ENCODE peak calls at places on chromosome 4, in eight cellular contexts. U is islet precursor cell; D is progenitor cell of endocrine pancreas; L is HT-29; T is stimulated activated CD4-positive, alpha-beta T cell treated with anti-CD3 and anti-CD28 coated beads, Interleukin-4, amount 100 ng/mL, for 4 hours; B is Caki2; Q is activated CD8-positive, alpha-beta memory T cell treated with anti-CD3 and anti-CD28 coated beads for 4 hours; V is effector memory CD8-positive, alpha-beta T cell. X is an unnamed sample.

GRCh38 chr4:499563-499962 is 553 bp downstream of the PIGG start:
- DNase-seq in U (no peak), D (no peak), L (peak; percentile 24), T (no peak), B (no peak), Q (no peak), V (no peak), X (no peak)

GRCh38 chr4:180855184-180855583 is 1388.0 kb upstream of the TENM3 start:
- DNase-seq in U (no peak), D (no peak), L (no peak), T (no peak), B (no peak), Q (no peak), V (no peak), X (no peak)

GRCh38 chr4:73477176-73477575 is 4.4 kb upstream of the AFM start:
- DNase-seq in U (no peak), D (no peak), L (no peak), T (no peak), B (no peak), Q (no peak), V (no peak), X (no peak)

GRCh38 chr4:88335092-88335665 is 43.5 kb upstream of the HERC6 start:
- DNase-seq in U (no peak), D (no peak), L (no peak), T (no peak), B (no peak), Q (no peak), V (no peak), X (no peak)

GRCh38 chr4:80213117-80213815 is 16.0 kb downstream of the PRDM8 start:
- DNase-seq in U (no peak), D (no peak), L (peak; percentile 30), T (no peak), B (no peak), Q (no peak), V (no peak), X (no peak)

GRCh38 chr4:73945140-73945539 is 36.7 kb downstream of the PF4 start:
- DNase-seq in U (no peak), D (no peak), L (no peak), T (no peak), B (no peak), Q (no peak), V (no peak), X (no peak)

GRCh38 chr4:124414641-124415040 is 297.9 kb downstream of the ANKRD50 start:
- DNase-seq in U (no peak), D (no peak), L (no peak), T (no peak), B (no peak), Q (no peak), V (no peak), X (no peak)

GRCh38 chr4:7244766-7245320 is 52.5 kb downstream of the SORCS2 start:
- DNase-seq in U (no peak), D (no peak), L (no peak), T (no peak), B (no peak), Q (no peak), V (no peak), X (no peak)

GRCh38 chr4:142278663-142279062 is 567.4 kb downstream of the INPP4B start:
- DNase-seq in U (no peak), D (no peak), L (no peak), T (no peak), B (no peak), Q (no peak), V (no peak), X (no peak)

GRCh38 chr4:77158487-77158861 is 1.5 kb downstream of the CCNG2 start:
- DNase-seq in U (peak; percentile 58), D (no peak), L (no peak), T (peak; percentile 12), B (no peak), Q (no peak), V (no peak), X (no peak)

GRCh38 chr4:25144870-25145481 is 15.3 kb downstream of the SEPSECS start:
- DNase-seq in U (no peak), D (no peak), L (peak; percentile 50), T (no peak), B (peak; percentile 13), Q (no peak), V (no peak), X (no peak)

GRCh38 chr4:158055668-158056067 is 117.2 kb downstream of the GASK1B start:
- DNase-seq in U (no peak), D (no peak), L (no peak), T (no peak), B (no peak), Q (no peak), V (no peak), X (no peak)

GRCh38 chr4:158826882-158827281 is 58.1 kb downstream of the FNIP2 start:
- DNase-seq in U (no peak), D (no peak), L (peak; percentile 90), T (no peak), B (peak; percentile 62), Q (no peak), V (no peak), X (no peak)

GRCh38 chr4:19402666-19403065 is 849.0 kb upstream of the SLIT2 start:
- DNase-seq in U (no peak), D (no peak), L (no peak), T (no peak), B (no peak), Q (no peak), V (no peak), X (no peak)

GRCh38 chr4:145161549-145161948 is 18.8 kb downstream of the OTUD4 start:
- DNase-seq in U (no peak), D (no peak), L (no peak), T (no peak), B (no peak), Q (no peak), V (no peak), X (no peak)

GRCh38 chr4:125732682-125733081 is 417.9 kb downstream of the FAT4 start:
- DNase-seq in U (no peak), D (no peak), L (no peak), T (no peak), B (no peak), Q (no peak), V (no peak), X (no peak)

GRCh38 chr4:128517739-128518510 is 230.3 kb upstream of the PGRMC2 start:
- DNase-seq in U (peak; percentile 91), D (no peak), L (peak; percentile 63), T (no peak), B (peak; percentile 72), Q (no peak), V (no peak), X (peak; percentile 56)

GRCh38 chr4:107708225-107708624 is 11.8 kb downstream of the PAPSS1 start:
- DNase-seq in U (no peak), D (no peak), L (peak; percentile 49), T (no peak), B (no peak), Q (no peak), V (no peak), X (no peak)

GRCh38 chr4:98516042-98516440 is 142.4 kb downstream of the TSPAN5 start:
- DNase-seq in U (peak; percentile 85), D (no peak), L (no peak), T (no peak), B (peak; percentile 23), Q (no peak), V (no peak), X (no peak)

GRCh38 chr4:162939086-162939485 is 227.6 kb downstream of the NAF1 start:
- DNase-seq in U (no peak), D (no peak), L (no peak), T (no peak), B (no peak), Q (no peak), V (no peak), X (no peak)

GRCh38 chr4:105719214-105719613 is 10.6 kb downstream of the GSTCD start:
- DNase-seq in U (no peak), D (no peak), L (peak; percentile 20), T (no peak), B (no peak), Q (no peak), V (no peak), X (no peak)

GRCh38 chr4:129248621-129249020 is 152.7 kb downstream of the C4orf33 start:
- DNase-seq in U (no peak), D (no peak), L (no peak), T (no peak), B (no peak), Q (no peak), V (no peak), X (no peak)

GRCh38 chr4:173014113-173014558 is 154.5 kb upstream of the GALNT7 start:
- DNase-seq in U (peak; percentile 85), D (no peak), L (no peak), T (no peak), B (peak; percentile 39), Q (no peak), V (no peak), X (no peak)

GRCh38 chr4:74056114-74056857 is 17.8 kb upstream of the CXCL3 start:
- DNase-seq in U (no peak), D (no peak), L (peak; percentile 59), T (no peak), B (peak; percentile 79), Q (no peak), V (no peak), X (no peak)